ENCODE peak calls at places on chromosomes 5 and 9, in eight cellular contexts. O is pancreas, Y is astrocyte of the spinal cord, K is A549, H is neural progenitor cell, R is left lung, U is epithelial cell of proximal tubule, M is Panc1. P is an unnamed sample.

GRCh38 chr5:56012281-56012963 is 17.7 kb upstream of the IL6ST start:
- DNase-seq in O (peak; percentile 40), Y (peak; percentile 57), K (no peak), H (no peak), R (no peak), U (no peak), M (no peak), P (no peak)

GRCh38 chr5:172424111-172424490 is 30.2 kb downstream of the SH3PXD2B start:
- DNase-seq in O (no peak), Y (peak; percentile 67), K (no peak), H (no peak), R (no peak), U (no peak), M (no peak), P (no peak)

GRCh38 chr9:68740561-68740960 is 35.5 kb downstream of the PIP5K1B start:
- DNase-seq in O (no peak), Y (no peak), K (peak; percentile 2), H (no peak), R (no peak), U (no peak), M (peak; percentile 5), P (no peak)

GRCh38 chr5:104071887-104072286 is 509.3 kb upstream of the NUDT12 start:
- DNase-seq in O (no peak), Y (no peak), K (no peak), H (no peak), R (no peak), U (no peak), M (no peak), P (no peak)

GRCh38 chr5:128546658-128547281 is 8.7 kb upstream of the FBN2 start:
- DNase-seq in O (no peak), Y (no peak), K (no peak), H (no peak), R (no peak), U (no peak), M (no peak), P (no peak)

GRCh38 chr9:137417161-137418021 is 5.6 kb downstream of the EXD3 start:
- DNase-seq in O (no peak), Y (no peak), K (no peak), H (no peak), R (peak; percentile 78), U (no peak), M (no peak), P (no peak)

GRCh38 chr5:143002459-143003327 is 232.5 kb downstream of the ARHGAP26 start:
- DNase-seq in O (no peak), Y (peak; percentile 91), K (peak; percentile 57), H (peak; percentile 30), R (no peak), U (peak; percentile 79), M (no peak), P (peak; percentile 99)

GRCh38 chr5:88870280-88870679 is 12.7 kb downstream of the MEF2C start:
- DNase-seq in O (no peak), Y (no peak), K (no peak), H (no peak), R (no peak), U (no peak), M (no peak), P (no peak)

GRCh38 chr5:99122976-99123375 is 194.2 kb upstream of the CHD1 start:
- DNase-seq in O (no peak), Y (no peak), K (peak; percentile 3), H (no peak), R (no peak), U (no peak), M (no peak), P (no peak)

GRCh38 chr9:98707158-98708102 is 1.3 kb downstream of the GABBR2 start:
- DNase-seq in O (peak; percentile 27), Y (peak; percentile 70), K (peak; percentile 78), H (peak; percentile 94), R (no peak), U (no peak), M (no peak), P (peak; percentile 47)

GRCh38 chr9:76810377-76810957 is 46.2 kb downstream of the PCA3 start:
- DNase-seq in O (no peak), Y (peak; percentile 69), K (peak; percentile 73), H (peak; percentile 74), R (no peak), U (no peak), M (peak; percentile 54), P (peak; percentile 14)

GRCh38 chr5:137649228-137649890 is 86.5 kb downstream of the KLHL3 start:
- DNase-seq in O (no peak), Y (no peak), K (no peak), H (no peak), R (no peak), U (no peak), M (no peak), P (no peak)

GRCh38 chr9:107269254-107269653 is 13.8 kb upstream of the RAD23B start:
- DNase-seq in O (no peak), Y (no peak), K (no peak), H (no peak), R (no peak), U (no peak), M (no peak), P (no peak)

GRCh38 chr9:77809552-77809951 is 161.4 kb upstream of the GNA14 start:
- DNase-seq in O (no peak), Y (no peak), K (no peak), H (no peak), R (no peak), U (no peak), M (no peak), P (no peak)

GRCh38 chr5:178306430-178307225 is 74.0 kb upstream of the PHYKPL start:
- DNase-seq in O (no peak), Y (no peak), K (no peak), H (no peak), R (peak; percentile 62), U (no peak), M (no peak), P (no peak)

GRCh38 chr5:10595678-10596309 is 31.9 kb downstream of the ANKRD33B start:
- DNase-seq in O (peak; percentile 33), Y (peak; percentile 89), K (peak; percentile 79), H (no peak), R (no peak), U (no peak), M (peak; percentile 86), P (no peak)

GRCh38 chr5:150787659-150788058 is 9.1 kb downstream of the SMIM3 start:
- DNase-seq in O (no peak), Y (no peak), K (no peak), H (no peak), R (no peak), U (no peak), M (no peak), P (no peak)

DNA sequence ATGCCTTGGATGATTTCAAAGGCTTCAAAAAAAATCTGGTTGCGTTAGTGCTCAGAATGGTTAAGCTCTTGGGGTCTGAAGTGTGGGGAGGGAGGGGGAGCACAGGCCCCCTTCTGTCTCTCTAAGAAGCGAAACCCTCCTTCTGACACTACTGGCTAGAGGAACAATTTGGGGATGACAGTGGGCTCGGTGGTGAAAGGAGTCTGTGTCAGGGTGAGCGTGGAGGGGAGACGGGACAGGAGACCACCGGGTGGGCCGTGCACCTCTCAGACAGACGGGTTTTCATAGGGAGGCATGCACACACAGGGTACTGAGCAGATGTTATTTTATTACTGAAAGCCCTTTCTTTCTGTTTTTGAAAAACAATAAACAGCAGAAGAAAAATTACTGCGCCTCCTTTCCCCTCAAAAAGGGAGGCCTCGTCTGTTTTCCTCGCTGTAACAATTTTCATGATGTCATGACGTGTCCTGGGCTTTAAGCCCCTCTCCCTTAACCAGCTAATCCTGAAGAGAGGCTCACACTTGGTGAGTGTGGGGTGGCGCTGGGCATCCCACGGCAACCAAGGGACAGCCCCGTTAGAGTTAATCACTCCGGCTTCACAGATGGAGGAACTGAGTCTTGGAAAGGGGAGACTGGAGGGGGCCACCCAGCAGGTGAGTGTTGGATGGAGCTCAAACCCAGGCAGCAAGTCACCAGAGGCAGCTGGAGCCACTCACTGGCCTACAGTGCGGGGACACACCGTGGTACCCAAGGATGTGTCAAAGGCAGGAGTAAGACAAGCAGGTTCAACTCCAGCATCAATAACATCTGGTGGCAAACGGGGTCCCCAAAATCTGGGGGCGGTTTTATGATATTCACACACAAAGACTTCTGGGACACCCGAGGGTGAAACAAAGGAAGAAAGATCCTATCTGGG is 53.4 kb downstream of the PTCH1 start:
- DNase-seq in O (no peak), Y (no peak), K (no peak), H (peak; percentile 31), R (no peak), U (no peak), M (no peak), P (no peak)
- H3K4me3 ChIP-seq in O (no peak overlapping the region), Y (peak overlapping the region; percentile 21), K (no peak overlapping the region), H (peak overlapping the region; percentile 17), R (no peak overlapping the region), U (no peak overlapping the region), M (no peak overlapping the region), P (no peak overlapping the region)

GRCh38 chr5:168291281-168291960 is at the start of gene WWC1:
- DNase-seq in O (peak; percentile 88), Y (no peak), K (peak; percentile 84), H (peak; percentile 92), R (peak; percentile 94), U (no peak), M (no peak), P (no peak)
- TF ChIP-seq CTCF in O (no peak), Y (peak; percentile 27), K (peak; percentile 32), H (peak; percentile 53), R (no peak), U (peak; percentile 39), M (peak; percentile 52), P (no peak)

DNA sequence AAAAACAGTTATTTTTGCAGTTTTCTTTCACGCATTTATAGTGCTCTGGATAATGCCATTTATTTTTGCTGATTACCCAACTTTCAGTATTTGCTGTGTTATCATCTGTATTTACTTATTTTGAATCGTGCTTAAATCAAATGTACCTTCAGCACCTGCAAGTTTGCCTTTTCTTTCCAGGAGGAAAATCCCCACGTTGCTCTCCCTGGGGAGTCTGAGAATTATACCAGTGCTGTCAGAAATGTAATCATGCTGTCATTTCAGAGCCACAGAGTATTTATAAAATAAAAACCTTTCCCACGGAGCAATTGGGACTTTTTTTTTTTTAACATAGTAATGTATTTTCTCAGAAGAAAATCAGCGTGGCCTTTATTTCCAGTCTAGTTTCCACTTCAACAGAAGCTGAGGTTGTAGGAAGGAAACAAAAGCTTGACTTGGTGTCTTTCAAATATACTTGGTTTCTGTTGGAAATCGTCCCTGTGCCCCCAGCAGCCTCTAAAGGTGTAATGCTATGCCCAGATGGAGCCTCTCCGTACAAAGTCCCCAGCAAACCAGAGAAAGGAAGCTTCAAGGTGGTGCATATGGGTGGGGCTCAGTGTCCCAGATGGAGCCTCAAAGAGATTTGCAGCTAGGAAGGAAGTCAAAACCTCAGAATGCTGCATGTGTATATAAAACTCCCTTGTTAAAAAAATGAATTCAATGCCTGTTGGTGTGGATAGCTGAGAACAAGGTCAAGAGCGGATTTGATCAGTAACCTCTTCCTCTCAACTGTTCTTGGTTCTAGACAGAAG is 2.1 kb downstream of the GPR150 start:
- DNase-seq in O (peak; percentile 37), Y (no peak), K (no peak), H (no peak), R (no peak), U (no peak), M (no peak), P (no peak)
- H3K4me3 ChIP-seq in O (no peak overlapping the region), Y (no peak overlapping the region), K (no peak overlapping the region), H (no peak overlapping the region), R (no peak overlapping the region), U (no peak overlapping the region), M (no peak overlapping the region), P (no peak overlapping the region)

DNA sequence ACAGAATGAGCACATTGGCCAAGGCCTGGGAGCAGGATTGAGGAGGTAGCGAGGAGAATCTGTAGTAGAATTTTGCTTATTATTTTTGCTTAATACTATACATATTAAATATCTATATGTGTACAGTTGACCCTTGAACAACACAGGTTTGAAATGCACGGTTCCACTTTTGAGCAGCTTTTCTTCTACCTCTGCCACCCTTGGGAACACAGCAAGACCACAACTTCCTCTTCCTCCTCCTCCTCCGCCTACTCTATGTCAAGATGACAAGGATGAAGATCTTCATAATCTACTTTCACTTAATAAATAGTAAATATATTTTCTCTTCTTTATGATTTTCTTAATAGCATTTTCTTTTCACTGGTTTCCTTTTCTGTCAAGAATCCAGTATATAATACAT is 541.4 kb downstream of the KCTD16 start:
- DNase-seq in O (no peak), Y (no peak), K (no peak), H (no peak), R (no peak), U (no peak), M (no peak), P (peak; percentile 7)
- TF ChIP-seq CTCF in O (no peak), Y (no peak), K (no peak), H (no peak), R (no peak), U (no peak), M (no peak), P (no peak)

P was measured in HL-60.